ENCODE peak calls at places on chromosomes 6 and 20, in ten cellular contexts. L, K, Q, B, G, S, I, E, Y and U are unnamed samples.

GRCh38 chr6:157381631-157382621 is 936 bp downstream of the ZDHHC14 start:
- DNase-seq in L (peak), K (peak), Q (peak), B (peak), G (peak), S (peak), I (peak), E (peak), Y (peak), U (peak)

GRCh38 chr6:12844284-12845223 is 128.0 kb downstream of the PHACTR1 start:
- DNase-seq in L (peak), K (no peak), Q (peak), B (no peak), G (no peak), S (no peak), I (no peak), E (peak), Y (no peak), U (no peak)

GRCh38 chr6:33609444-33610034 is 11.6 kb upstream of the ITPR3 start:
- DNase-seq in L (no peak), K (no peak), Q (peak), B (no peak), G (no peak), S (peak), I (no peak), E (no peak), Y (no peak), U (no peak)

GRCh38 chr6:135170849-135171248 is 10.3 kb upstream of the MYB start:
- DNase-seq in L (no peak), K (no peak), Q (no peak), B (no peak), G (no peak), S (no peak), I (no peak), E (no peak), Y (no peak), U (no peak)

GRCh38 chr6:168239374-168239773 is 80.2 kb downstream of the DACT2 start:
- DNase-seq in L (no peak), K (no peak), Q (no peak), B (no peak), G (no peak), S (no peak), I (no peak), E (no peak), Y (no peak), U (no peak)

GRCh38 chr6:41700577-41701347 is 34.6 kb downstream of the TFEB start:
- DNase-seq in L (no peak), K (no peak), Q (no peak), B (no peak), G (peak), S (no peak), I (no peak), E (no peak), Y (peak), U (no peak)

GRCh38 chr6:164247106-164247505 is 832.6 kb downstream of the QKI start:
- DNase-seq in L (no peak), K (no peak), Q (no peak), B (no peak), G (no peak), S (no peak), I (no peak), E (no peak), Y (peak), U (peak)

GRCh38 chr20:9407805-9408421 is 106.5 kb upstream of the LAMP5 start:
- DNase-seq in L (peak), K (peak), Q (peak), B (peak), G (peak), S (peak), I (no peak), E (peak), Y (peak), U (peak)

GRCh38 chr6:151885234-151885633 is 77.8 kb downstream of the ESR1 start:
- DNase-seq in L (no peak), K (no peak), Q (no peak), B (no peak), G (no peak), S (no peak), I (no peak), E (no peak), Y (no peak), U (no peak)

GRCh38 chr6:39422273-39422672 is 99.8 kb upstream of the KCNK16 start:
- DNase-seq in L (no peak), K (no peak), Q (no peak), B (no peak), G (no peak), S (no peak), I (no peak), E (no peak), Y (no peak), U (no peak)

GRCh38 chr20:22977047-22977785 is 57.9 kb upstream of the SSTR4 start:
- DNase-seq in L (no peak), K (no peak), Q (no peak), B (no peak), G (no peak), S (no peak), I (no peak), E (no peak), Y (no peak), U (no peak)

GRCh38 chr6:118968416-118968815 is 33.5 kb upstream of the MCM9 start:
- DNase-seq in L (peak), K (no peak), Q (no peak), B (no peak), G (no peak), S (no peak), I (no peak), E (peak), Y (peak), U (peak)

GRCh38 chr6:21616005-21616404 is 22.5 kb downstream of the SOX4 start:
- DNase-seq in L (no peak), K (no peak), Q (no peak), B (no peak), G (no peak), S (no peak), I (no peak), E (no peak), Y (no peak), U (no peak)

GRCh38 chr6:31729979-31730630 is 1.0 kb upstream of the DDAH2 start:
- DNase-seq in L (peak), K (peak), Q (peak), B (peak), G (peak), S (peak), I (peak), E (peak), Y (peak), U (peak)

GRCh38 chr6:151494235-151494950 is 576 bp downstream of the CCDC170 start:
- DNase-seq in L (peak), K (no peak), Q (peak), B (peak), G (no peak), S (peak), I (no peak), E (no peak), Y (no peak), U (no peak)

GRCh38 chr6:9398794-9399373 is 963.5 kb upstream of the SLC35B3 start:
- DNase-seq in L (no peak), K (no peak), Q (no peak), B (no peak), G (no peak), S (no peak), I (no peak), E (no peak), Y (no peak), U (no peak)

GRCh38 chr6:33136310-33136895 is 55.9 kb downstream of the COL11A2 start:
- DNase-seq in L (no peak), K (no peak), Q (no peak), B (no peak), G (no peak), S (no peak), I (no peak), E (no peak), Y (no peak), U (no peak)

GRCh38 chr6:74519172-74519571 is 686.7 kb downstream of the COL12A1 start:
- DNase-seq in L (no peak), K (peak), Q (peak), B (no peak), G (no peak), S (no peak), I (no peak), E (no peak), Y (no peak), U (no peak)

GRCh38 chr20:14801591-14802325 is 464.3 kb upstream of the FLRT3 start:
- DNase-seq in L (no peak), K (no peak), Q (no peak), B (no peak), G (no peak), S (no peak), I (no peak), E (no peak), Y (no peak), U (no peak)

GRCh38 chr20:25424536-25424935 is 17.1 kb downstream of the GINS1 start:
- DNase-seq in L (no peak), K (no peak), Q (no peak), B (no peak), G (no peak), S (no peak), I (no peak), E (no peak), Y (no peak), U (no peak)

GRCh38 chr6:35948725-35949124 is 27.8 kb upstream of the SRPK1 start:
- DNase-seq in L (no peak), K (no peak), Q (peak), B (no peak), G (no peak), S (no peak), I (no peak), E (peak), Y (no peak), U (no peak)

GRCh38 chr6:149134531-149134933 is 183.0 kb upstream of the TAB2 start:
- DNase-seq in L (no peak), K (no peak), Q (no peak), B (no peak), G (no peak), S (no peak), I (no peak), E (no peak), Y (no peak), U (no peak)

GRCh38 chr6:148367418-148368024 is 24.9 kb downstream of the SASH1 start:
- DNase-seq in L (no peak), K (peak), Q (peak), B (no peak), G (no peak), S (no peak), I (no peak), E (no peak), Y (peak), U (no peak)

GRCh38 chr20:41499064-41499463 is 119.1 kb downstream of the CHD6 start:
- DNase-seq in L (no peak), K (no peak), Q (no peak), B (no peak), G (no peak), S (no peak), I (no peak), E (no peak), Y (no peak), U (no peak)

GRCh38 chr6:90811596-90812226 is 224.8 kb upstream of the MAP3K7 start:
- DNase-seq in L (peak), K (no peak), Q (no peak), B (no peak), G (no peak), S (no peak), I (no peak), E (no peak), Y (no peak), U (no peak)

GRCh38 chr6:168248148-168248620 is 71.4 kb downstream of the DACT2 start:
- DNase-seq in L (no peak), K (no peak), Q (no peak), B (no peak), G (no peak), S (no peak), I (no peak), E (no peak), Y (no peak), U (no peak)

GRCh38 chr6:165244524-165245247 is 64.7 kb downstream of the C6orf118 start:
- DNase-seq in L (no peak), K (no peak), Q (no peak), B (no peak), G (no peak), S (no peak), I (no peak), E (no peak), Y (peak), U (no peak)

GRCh38 chr20:37254114-37254878 is 7.3 kb downstream of the GHRH start:
- DNase-seq in L (no peak), K (no peak), Q (no peak), B (no peak), G (no peak), S (no peak), I (no peak), E (no peak), Y (no peak), U (no peak)

GRCh38 chr20:25077610-25078169 is 4.3 kb downstream of the VSX1 start:
- DNase-seq in L (no peak), K (no peak), Q (no peak), B (no peak), G (peak), S (peak), I (no peak), E (no peak), Y (no peak), U (no peak)

GRCh38 chr20:35200255-35200654 is 26.2 kb upstream of the MMP24 start:
- DNase-seq in L (no peak), K (peak), Q (peak), B (no peak), G (no peak), S (no peak), I (no peak), E (no peak), Y (no peak), U (no peak)

GRCh38 chr20:24149881-24150307 is 161.3 kb upstream of the GGTLC1 start:
- DNase-seq in L (no peak), K (no peak), Q (no peak), B (no peak), G (peak), S (no peak), I (no peak), E (peak), Y (no peak), U (no peak)

GRCh38 chr6:55142610-55143009 is 31.7 kb upstream of the HCRTR2 start:
- DNase-seq in L (no peak), K (no peak), Q (no peak), B (no peak), G (no peak), S (no peak), I (no peak), E (no peak), Y (no peak), U (no peak)

GRCh38 chr6:33320315-33321181 is 3.0 kb upstream of the ZBTB22 start:
- DNase-seq in L (no peak), K (peak), Q (peak), B (no peak), G (no peak), S (peak), I (no peak), E (peak), Y (no peak), U (no peak)

GRCh38 chr20:25022680-25023079 is 30.1 kb upstream of the APMAP start:
- DNase-seq in L (no peak), K (no peak), Q (no peak), B (no peak), G (no peak), S (peak), I (no peak), E (peak), Y (no peak), U (no peak)